ENCODE peak calls at places on chromosomes 1 and 21, in nine cellular contexts. P, R, A, K, S, T, J, Z and Q are unnamed samples.

GRCh38 chr1:154567386-154568164 is at the start of gene CHRNB2:
- DNase-seq in R (peak; percentile 84), A (peak; percentile 70), S (peak; percentile 69), P (no peak), J (no peak), T (peak; percentile 83), Z (peak; percentile 62), K (peak; percentile 71), Q (peak; percentile 68)

GRCh38 chr1:203656796-203657620 is 30.4 kb downstream of the ATP2B4 start:
- DNase-seq in P (no peak), S (peak; percentile 60), R (no peak), A (no peak), T (no peak), K (no peak), J (no peak), Z (no peak), Q (no peak)

GRCh38 chr1:53582211-53583020 is 123.2 kb downstream of the DMRTB1 start:
- DNase-seq in P (no peak), A (peak; percentile 40), Z (no peak), S (no peak), R (no peak), T (no peak), K (no peak), J (no peak), Q (no peak)

GRCh38 chr1:6118415-6118814 is 61.7 kb downstream of the CHD5 start:
- DNase-seq in K (no peak), S (no peak), J (peak; percentile 4), A (no peak), T (no peak), Z (no peak), P (no peak), R (no peak), Q (peak; percentile 39)

GRCh38 chr21:14589855-14590563 is 43.9 kb upstream of the SAMSN1 start:
- DNase-seq in R (no peak), P (no peak), S (no peak), K (no peak), A (no peak), Z (no peak), J (no peak), T (no peak), Q (no peak)

GRCh38 chr21:46185717-46186116 is 1.5 kb upstream of the SPATC1L start:
- DNase-seq in K (no peak), S (no peak), R (no peak), T (no peak), P (no peak), Z (no peak), J (no peak), A (no peak), Q (no peak)

GRCh38 chr1:178374016-178374415 is 122.7 kb downstream of the CLEC20A start:
- DNase-seq in S (no peak), A (no peak), J (peak; percentile 32), R (no peak), Z (no peak), P (no peak), K (no peak), T (no peak), Q (no peak)

GRCh38 chr1:98388431-98388830 is 273.1 kb upstream of the SNX7 start:
- DNase-seq in A (no peak), Z (no peak), P (no peak), T (no peak), K (no peak), R (no peak), S (peak; percentile 87), J (peak; percentile 84), Q (no peak)

GRCh38 chr1:19812875-19813650 is 2.0 kb downstream of the RNF186 start:
- DNase-seq in S (no peak), T (no peak), R (peak; percentile 28), P (no peak), K (no peak), J (no peak), Z (no peak), A (no peak), Q (no peak)

GRCh38 chr1:55381491-55381890 is 166.3 kb upstream of the USP24 start:
- DNase-seq in T (no peak), A (no peak), Z (no peak), P (no peak), R (no peak), K (no peak), S (no peak), J (no peak), Q (no peak)

GRCh38 chr1:12472798-12473551 is 145.0 kb downstream of the DHRS3 start:
- DNase-seq in P (no peak), J (no peak), A (no peak), R (peak; percentile 65), S (no peak), T (no peak), Z (no peak), K (no peak), Q (no peak)

GRCh38 chr1:26476958-26477357 is 4.7 kb downstream of the HMGN2 start:
- DNase-seq in Z (no peak), J (no peak), K (no peak), A (peak; percentile 2), T (no peak), P (no peak), R (no peak), S (no peak), Q (no peak)

GRCh38 chr1:26472330-26472900 is at the start of gene HMGN2:
- DNase-seq in J (peak; percentile 57), Z (peak; percentile 93), R (peak; percentile 96), P (peak; percentile 51), S (peak; percentile 87), A (peak; percentile 96), K (peak; percentile 89), T (peak; percentile 93), Q (peak; percentile 88)

GRCh38 chr1:26472901-26473845 is 933 bp downstream of the HMGN2 start:
- DNase-seq in K (peak; percentile 95), S (peak; percentile 92), A (peak; percentile 99), J (peak; percentile 73), Z (peak; percentile 98), T (peak; percentile 99), P (peak; percentile 82), R (peak; percentile 98), Q (peak; percentile 97)

GRCh38 chr1:26475989-26476388 is 3.7 kb downstream of the HMGN2 start:
- DNase-seq in R (no peak), Z (no peak), P (no peak), A (no peak), S (no peak), J (no peak), T (no peak), K (no peak), Q (no peak)

GRCh38 chr1:26474824-26475223 is 2.6 kb downstream of the HMGN2 start:
- DNase-seq in K (no peak), J (no peak), R (no peak), S (no peak), P (no peak), T (no peak), A (peak; percentile 9), Z (no peak), Q (no peak)
- H3K27ac ChIP-seq in K (no peak overlapping the region), J (no peak overlapping the region), R (peak overlapping the region; percentile 6), S (no peak overlapping the region), P (no peak overlapping the region), T (no peak overlapping the region), A (no peak overlapping the region), Z (no peak overlapping the region), Q (no peak overlapping the region)

DNA sequence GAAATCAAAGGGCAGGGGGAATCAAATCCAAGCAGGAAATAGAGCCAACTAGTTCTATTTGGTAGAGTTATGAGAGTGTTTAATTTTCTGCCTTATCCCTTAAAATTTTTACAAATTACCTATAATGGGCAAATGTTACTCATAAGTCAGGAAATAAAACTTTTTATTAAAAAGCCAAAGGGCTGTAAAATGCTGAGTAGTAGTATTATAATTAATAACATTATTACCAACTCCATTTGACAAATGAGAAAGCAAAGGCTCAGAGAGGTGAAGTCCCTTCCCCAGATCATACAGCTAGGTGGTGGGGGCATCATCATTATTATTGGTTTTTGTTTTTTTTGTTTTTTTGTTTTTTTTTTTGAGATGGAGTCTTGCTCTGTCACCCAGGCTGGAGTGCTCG is 3.4 kb downstream of the SELENON start:
- DNase-seq in R (no peak), P (no peak), S (no peak), A (no peak), J (no peak), T (no peak), K (no peak), Z (no peak), Q (no peak)
- H3K4me1 ChIP-seq in R (peaks cover 20% of the 10 kb centered on the region), P (peaks cover 38% of the 10 kb centered on the region), S (peaks cover 8% of the 10 kb centered on the region), A (peaks cover 70% of the 10 kb centered on the region), J (peaks cover 28% of the 10 kb centered on the region), T (peaks cover 64% of the 10 kb centered on the region), K (peaks cover 92% of the 10 kb centered on the region), Z (peaks cover 4% of the 10 kb centered on the region), Q (peaks cover 20% of the 10 kb centered on the region)

DNA sequence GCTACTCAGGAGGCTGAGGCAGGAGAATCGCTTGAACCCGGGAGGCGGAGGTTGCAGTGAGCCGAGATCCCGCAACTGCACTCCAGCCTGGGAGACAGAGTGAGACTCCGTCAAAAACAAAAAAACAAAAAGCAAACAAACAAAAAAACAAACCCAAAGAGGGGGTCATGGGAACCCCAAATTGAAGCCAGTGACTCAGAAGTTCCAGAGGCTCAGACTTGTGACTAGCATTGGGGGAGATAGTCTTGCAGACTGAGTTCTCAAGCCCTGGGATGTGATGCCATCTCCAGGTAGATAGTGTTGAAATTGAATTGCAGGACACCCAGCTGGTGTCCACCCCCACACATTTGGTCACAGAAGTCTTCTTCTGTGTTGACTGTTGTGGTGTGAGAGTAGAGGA is 24.9 kb upstream of the ENO1 start:
- DNase-seq in J (peak; percentile 19), S (peak; percentile 37), K (no peak), T (no peak), Z (no peak), R (no peak), A (no peak), P (no peak), Q (no peak)
- TF ChIP-seq CTCF in J (no peak), S (no peak), K (no peak), T (no peak), Z (no peak), R (no peak), A (no peak), P (no peak), Q (no peak)

GRCh38 chr1:221669441-221669840 is 72.4 kb downstream of the DUSP10 start:
- DNase-seq in T (no peak), J (no peak), S (no peak), P (no peak), K (no peak), R (no peak), A (no peak), Z (no peak), Q (no peak)

GRCh38 chr1:221672160-221672762 is 69.6 kb downstream of the DUSP10 start:
- DNase-seq in K (no peak), S (peak; percentile 63), T (no peak), R (no peak), A (no peak), P (no peak), Z (no peak), J (peak; percentile 62), Q (no peak)

GRCh38 chr1:221667504-221667903 is 74.4 kb downstream of the DUSP10 start:
- DNase-seq in T (no peak), K (no peak), J (peak; percentile 68), Z (no peak), R (peak; percentile 45), A (no peak), S (peak; percentile 74), P (no peak), Q (no peak)

GRCh38 chr1:221672965-221673364 is 68.9 kb downstream of the DUSP10 start:
- DNase-seq in Z (no peak), A (no peak), T (no peak), J (no peak), S (no peak), R (no peak), P (no peak), K (no peak), Q (no peak)

DNA sequence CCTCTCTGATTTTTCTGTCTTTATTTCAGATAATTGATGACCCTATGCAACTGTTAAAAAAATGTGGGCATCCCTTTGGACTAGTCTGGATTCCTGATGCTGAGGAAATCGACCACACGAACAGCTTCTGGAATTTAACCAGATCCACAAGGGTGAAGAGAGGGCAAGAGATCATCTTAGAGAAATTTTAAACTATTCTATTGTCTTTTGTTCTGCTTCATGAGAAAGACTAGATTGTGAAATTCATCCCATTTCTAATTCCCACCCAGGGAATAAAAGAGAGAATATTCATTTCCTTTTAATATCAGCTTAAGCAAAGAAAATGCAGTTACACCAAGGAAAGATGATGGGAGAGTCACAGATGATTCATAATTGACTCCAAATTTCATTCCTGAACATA is 71.8 kb downstream of the DUSP10 start:
- DNase-seq in J (peak; percentile 24), A (no peak), P (no peak), S (peak; percentile 22), T (no peak), Z (no peak), R (no peak), K (no peak), Q (no peak)
- H3K27ac ChIP-seq in J (no peak overlapping the region), A (no peak overlapping the region), P (no peak overlapping the region), S (no peak overlapping the region), T (no peak overlapping the region), Z (no peak overlapping the region), R (no peak overlapping the region), K (no peak overlapping the region), Q (no peak overlapping the region)